ENCODE peak calls at places on chromosome 15, in five cellular contexts. A is K562, Y is H1, H is GM12878, V is HepG2. S is an unnamed sample.
A peak's percentile ranks its signal among the peaks of the same experiment; 100 is the strongest.

GRCh38 chr15:31327674-31328424 is 1.2 kb downstream of the KLF13 start:
- DNase-seq in A (peak; percentile 70), H (no peak), Y (peak; percentile 70), V (peak; percentile 21), S (peak; percentile 52)

GRCh38 chr15:39310633-39311032 is 270.2 kb upstream of the THBS1 start:
- DNase-seq in V (no peak), Y (no peak), H (no peak), A (no peak), S (peak; percentile 16)

GRCh38 chr15:90617171-90617570 is 87.4 kb downstream of the CRTC3 start:
- DNase-seq in V (no peak), H (no peak), Y (no peak), A (no peak), S (no peak)

GRCh38 chr15:90955911-90956310 is 1.2 kb downstream of the RCCD1 start:
- DNase-seq in V (peak; percentile 35), H (no peak), Y (no peak), A (peak; percentile 41), S (peak; percentile 43)

GRCh38 chr15:101246391-101246790 is 5.5 kb downstream of the CHSY1 start:
- DNase-seq in Y (no peak), V (no peak), A (no peak), H (no peak), S (no peak)

GRCh38 chr15:64987136-64987535 is 2.6 kb downstream of the SPG21 start:
- DNase-seq in A (no peak), H (no peak), Y (no peak), V (no peak), S (no peak)

GRCh38 chr15:100111103-100112060 is 230.4 kb downstream of the ADAMTS17 start:
- DNase-seq in Y (no peak), A (peak; percentile 11), H (no peak), V (peak; percentile 14), S (peak; percentile 85)

GRCh38 chr15:30906366-30906765 is 2.7 kb downstream of the FAN1 start:
- DNase-seq in V (no peak), Y (no peak), H (no peak), A (no peak), S (no peak)

GRCh38 chr15:77187751-77188464 is 117.0 kb upstream of the TSPAN3 start:
- DNase-seq in Y (no peak), H (peak; percentile 73), A (no peak), V (no peak), S (peak; percentile 32)

GRCh38 chr15:72285927-72286516 is 13.7 kb upstream of the PARP6 start:
- DNase-seq in V (peak; percentile 28), H (no peak), A (peak; percentile 72), Y (peak; percentile 72), S (peak; percentile 16)

GRCh38 chr15:59649603-59650002 is 7.7 kb downstream of the GTF2A2 start:
- DNase-seq in A (no peak), Y (no peak), V (no peak), H (no peak), S (no peak)

GRCh38 chr15:47460775-47461174 is 256.5 kb upstream of the SEMA6D start:
- DNase-seq in V (no peak), A (no peak), H (no peak), Y (no peak), S (peak; percentile 74)
- TF ChIP-seq GABPA in V (no peak), A (no peak), H (no peak), Y (no peak), S (peak; percentile 55)

GRCh38 chr15:78881681-78882080 is 9.0 kb downstream of the MORF4L1 start:
- DNase-seq in Y (no peak), V (no peak), A (no peak), H (no peak), S (no peak)

GRCh38 chr15:78878356-78878755 is 5.7 kb downstream of the MORF4L1 start:
- DNase-seq in Y (no peak), H (no peak), A (no peak), V (no peak), S (no peak)

GRCh38 chr15:78879517-78880241 is 7.0 kb downstream of the MORF4L1 start:
- DNase-seq in A (no peak), H (no peak), Y (no peak), V (no peak), S (no peak)

GRCh38 chr15:78880242-78880533 is 7.5 kb downstream of the MORF4L1 start:
- DNase-seq in A (no peak), Y (no peak), H (no peak), V (no peak), S (no peak)

DNA sequence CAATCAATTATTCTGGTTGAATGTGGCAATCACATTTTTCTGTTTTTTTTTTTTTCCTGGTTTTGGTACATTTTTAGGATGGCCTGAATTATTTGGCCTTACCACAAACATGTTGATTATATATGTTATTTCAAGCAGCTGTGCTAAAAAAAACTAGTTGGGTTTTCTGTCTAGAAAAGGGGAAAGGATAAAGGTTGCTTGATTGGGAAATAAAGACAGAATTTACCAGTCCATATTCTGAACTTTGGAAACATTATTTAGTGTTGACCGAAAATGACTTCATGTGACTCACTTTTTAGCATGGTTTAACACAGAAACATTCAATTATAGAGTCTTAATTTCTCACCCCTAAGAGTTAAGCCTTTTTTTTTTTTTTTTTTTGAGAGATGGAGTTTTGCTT is 8.1 kb downstream of the MORF4L1 start:
- DNase-seq in A (no peak), V (no peak), Y (no peak), H (no peak), S (no peak)
- H3K4me3 ChIP-seq in A (no peak overlapping the region), V (no peak overlapping the region), Y (no peak overlapping the region), H (no peak overlapping the region), S (no peak overlapping the region)

GRCh38 chr15:42387603-42388002 is 28.3 kb downstream of the CAPN3 start:
- DNase-seq in A (no peak), V (no peak), H (no peak), Y (no peak), S (no peak)

GRCh38 chr15:42385980-42386695 is 26.8 kb downstream of the CAPN3 start:
- DNase-seq in A (peak; percentile 44), H (no peak), V (no peak), Y (peak; percentile 48), S (no peak)

GRCh38 chr15:42384597-42384996 is 25.3 kb downstream of the CAPN3 start:
- DNase-seq in A (no peak), V (no peak), Y (no peak), H (no peak), S (no peak)

GRCh38 chr15:42385206-42385979 is 26.1 kb downstream of the CAPN3 start:
- DNase-seq in A (peak; percentile 76), V (peak; percentile 45), Y (peak; percentile 76), H (no peak), S (peak; percentile 69)
- TF ChIP-seq CTCF in A (peak; percentile 84), V (peak; percentile 86), Y (peak; percentile 75), H (peak; percentile 74), S (peak; percentile 82)

GRCh38 chr15:40928975-40929729 is at the start of gene DLL4:
- DNase-seq in Y (peak; percentile 87), H (no peak), A (peak; percentile 95), V (peak; percentile 54), S (peak; percentile 48)

GRCh38 chr15:40931300-40932142 is 2.4 kb downstream of the DLL4 start:
- DNase-seq in V (no peak), H (no peak), A (no peak), Y (no peak), S (no peak)

GRCh38 chr15:40928351-40928974 is 677 bp upstream of the DLL4 start:
- DNase-seq in H (no peak), Y (peak; percentile 88), V (no peak), A (peak; percentile 57), S (no peak)

GRCh38 chr15:40930430-40931299 is 1.5 kb downstream of the DLL4 start:
- DNase-seq in Y (peak; percentile 92), H (no peak), A (peak; percentile 84), V (peak; percentile 47), S (peak; percentile 31)

GRCh38 chr15:40929730-40930429 is 740 bp downstream of the DLL4 start:
- DNase-seq in Y (peak; percentile 80), V (no peak), H (no peak), A (peak; percentile 57), S (peak; percentile 33)
- TF ChIP-seq GABPA in Y (no peak), V (no peak), H (no peak), A (no peak), S (no peak)

DNA sequence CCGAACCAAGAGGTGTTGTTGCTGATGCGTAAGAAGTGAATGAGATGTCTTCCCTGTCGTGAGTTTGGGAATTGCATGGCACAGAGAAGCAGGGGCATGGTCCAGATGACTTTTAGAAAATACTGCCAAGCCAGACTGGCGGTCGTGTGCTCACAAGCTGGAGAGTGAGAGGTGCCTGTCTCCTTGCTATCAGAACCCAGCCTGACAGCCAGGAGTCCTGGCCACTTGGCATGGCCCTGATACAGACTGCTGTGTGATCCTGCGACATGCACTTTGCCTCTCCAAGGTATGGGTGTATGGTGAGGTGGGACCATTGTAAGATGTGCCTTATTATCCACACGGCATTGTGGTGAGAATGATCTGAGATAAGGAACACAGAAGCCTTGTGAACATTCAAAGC is 93.0 kb downstream of the SMAD3 start:
- DNase-seq in A (no peak), Y (no peak), H (no peak), V (no peak), S (no peak)
- H3K4me3 ChIP-seq in A (no peak overlapping the region), Y (no peak overlapping the region), H (no peak overlapping the region), V (no peak overlapping the region), S (no peak overlapping the region)

GRCh38 chr15:74144153-74144775 is 13.9 kb downstream of the ISLR2 start:
- DNase-seq in Y (no peak), H (no peak), V (peak; percentile 23), A (peak; percentile 45), S (no peak)
- TF ChIP-seq CTCF in Y (peak; percentile 36), H (no peak), V (no peak), A (no peak), S (no peak)

GRCh38 chr15:80856400-80856799 is 77.2 kb downstream of the CEMIP start:
- DNase-seq in V (peak; percentile 69), Y (no peak), A (peak; percentile 28), H (no peak), S (no peak)

GRCh38 chr15:80855206-80855605 is 76.0 kb downstream of the CEMIP start:
- DNase-seq in H (no peak), V (no peak), A (no peak), Y (no peak), S (no peak)

GRCh38 chr15:80852676-80853075 is 73.5 kb downstream of the CEMIP start:
- DNase-seq in V (no peak), H (no peak), Y (no peak), A (no peak), S (no peak)

GRCh38 chr15:80854104-80854503 is 74.9 kb downstream of the CEMIP start:
- DNase-seq in Y (no peak), A (no peak), V (no peak), H (no peak), S (no peak)

GRCh38 chr15:80856809-80857377 is 77.7 kb downstream of the CEMIP start:
- DNase-seq in Y (no peak), V (peak; percentile 97), A (no peak), H (no peak), S (no peak)
- TF ChIP-seq GABPA in Y (no peak), V (peak; percentile 44), A (no peak), H (no peak), S (no peak)

GRCh38 chr15:74878273-74878672 is 5.1 kb upstream of the SCAMP2 start:
- DNase-seq in V (no peak), H (no peak), Y (no peak), A (no peak), S (no peak)
- H3K4me3 ChIP-seq in V (no peak overlapping the region), H (no peak overlapping the region), Y (no peak overlapping the region), A (no peak overlapping the region), S (no peak overlapping the region)